ENCODE peak calls at places on chromosome 15, in four cellular contexts. A is HuH-7, H is HEK293T, M is head of caudate nucleus. T is an unnamed sample.

GRCh38 chr15:63349156-63349555 is 32.5 kb downstream of the CA12 start:
- DNase-seq in A (no peak), H (no peak), M (no peak), T (no peak)

GRCh38 chr15:71725215-71725955 is 85.0 kb upstream of the NR2E3 start:
- DNase-seq in A (no peak), H (no peak), M (no peak), T (no peak)

GRCh38 chr15:55909036-55909811 is 84.2 kb downstream of the NEDD4 start:
- DNase-seq in A (no peak), H (no peak), M (no peak), T (no peak)

GRCh38 chr15:73809728-73810501 is 56.8 kb upstream of the INSYN1 start:
- DNase-seq in A (no peak), H (no peak), M (no peak), T (no peak)

GRCh38 chr15:40044717-40045571 is 6.0 kb upstream of the SRP14 start:
- DNase-seq in A (peak), H (peak), M (peak), T (peak)

GRCh38 chr15:65929573-65929972 is 60.3 kb downstream of the RAB11A start:
- DNase-seq in A (no peak), H (no peak), M (no peak), T (no peak)

GRCh38 chr15:48963524-48964113 is at the start of gene SHC4:
- DNase-seq in A (peak), H (peak), M (peak), T (peak)

GRCh38 chr15:92091155-92091734 is 237.7 kb downstream of the SLCO3A1 start:
- DNase-seq in A (peak), H (peak), M (peak), T (no peak)

GRCh38 chr15:91559066-91559465 is 294.4 kb upstream of the SLCO3A1 start:
- DNase-seq in A (no peak), H (no peak), M (peak), T (no peak)

GRCh38 chr15:67188551-67189218 is 65.8 kb downstream of the AAGAB start:
- DNase-seq in A (no peak), H (no peak), M (no peak), T (peak)

GRCh38 chr15:67035886-67036285 is 29.5 kb upstream of the SMAD3 start:
- DNase-seq in A (no peak), H (no peak), M (no peak), T (no peak)

GRCh38 chr15:73226064-73226463 is 142.7 kb downstream of the HCN4 start:
- DNase-seq in A (no peak), H (no peak), M (no peak), T (no peak)

GRCh38 chr15:66797921-66798320 is 95.9 kb downstream of the SMAD6 start:
- DNase-seq in A (no peak), H (no peak), M (no peak), T (no peak)

GRCh38 chr15:36814708-36815107 is 235.3 kb downstream of the CDIN1 start:
- DNase-seq in A (peak), H (no peak), M (no peak), T (no peak)

GRCh38 chr15:43516801-43517353 is 531 bp upstream of the MAP1A start:
- DNase-seq in A (no peak), H (no peak), M (no peak), T (no peak)

GRCh38 chr15:85527907-85528306 is 147.5 kb downstream of the AKAP13 start:
- DNase-seq in A (no peak), H (no peak), M (no peak), T (no peak)

GRCh38 chr15:40511472-40512133 is 40.8 kb downstream of the CHST14 start:
- DNase-seq in A (peak), H (no peak), M (peak), T (peak)

GRCh38 chr15:36810656-36811449 is 231.4 kb downstream of the CDIN1 start:
- DNase-seq in A (peak), H (peak), M (no peak), T (no peak)

GRCh38 chr15:73334086-73334485 is 34.7 kb downstream of the HCN4 start:
- DNase-seq in A (no peak), H (no peak), M (no peak), T (no peak)

GRCh38 chr15:89356634-89357298 is 22.1 kb upstream of the POLG start:
- DNase-seq in A (no peak), H (no peak), M (no peak), T (no peak)

GRCh38 chr15:55268054-55268695 is 21.4 kb downstream of the RAB27A start:
- DNase-seq in A (no peak), H (no peak), M (no peak), T (no peak)

GRCh38 chr15:85749261-85750151 is 45.2 kb downstream of the KLHL25 start:
- DNase-seq in A (no peak), H (no peak), M (no peak), T (no peak)

GRCh38 chr15:36278219-36278618 is 301.2 kb upstream of the CDIN1 start:
- DNase-seq in A (no peak), H (no peak), M (no peak), T (no peak)

GRCh38 chr15:59401810-59402569 is 29.3 kb upstream of the MYO1E start:
- DNase-seq in A (no peak), H (no peak), M (no peak), T (no peak)

GRCh38 chr15:58958811-58959210 is 25.3 kb upstream of the SLTM start:
- DNase-seq in A (no peak), H (no peak), M (no peak), T (no peak)

GRCh38 chr15:31502541-31503229 is 176.1 kb downstream of the KLF13 start:
- DNase-seq in A (no peak), H (no peak), M (no peak), T (no peak)

GRCh38 chr15:47300596-47300995 is 416.7 kb upstream of the SEMA6D start:
- DNase-seq in A (no peak), H (no peak), M (no peak), T (no peak)

GRCh38 chr15:69990566-69991391 is 106.9 kb downstream of the TLE3 start:
- DNase-seq in A (no peak), H (no peak), M (no peak), T (no peak)

GRCh38 chr15:28006116-28006911 is 92.8 kb downstream of the OCA2 start:
- DNase-seq in A (no peak), H (no peak), M (no peak), T (no peak)

GRCh38 chr15:63374686-63375520 is 6.7 kb downstream of the CA12 start:
- DNase-seq in A (no peak), H (no peak), M (no peak), T (no peak)

GRCh38 chr15:36370735-36371115 is 208.7 kb upstream of the CDIN1 start:
- DNase-seq in A (no peak), H (no peak), M (no peak), T (no peak)

GRCh38 chr15:101188517-101189340 is 63.1 kb downstream of the CHSY1 start:
- DNase-seq in A (no peak), H (no peak), M (no peak), T (no peak)

GRCh38 chr15:43250785-43251184 is 15.9 kb downstream of the TGM5 start:
- DNase-seq in A (no peak), H (no peak), M (no peak), T (no peak)

GRCh38 chr15:89030311-89030710 is 57.9 kb upstream of the ABHD2 start:
- DNase-seq in A (no peak), H (no peak), M (no peak), T (no peak)